ENCODE peak calls at places on chromosomes 3 and 15, in six cellular contexts. K, J, L, Y, C and E are unnamed samples.

GRCh38 chr3:104908761-104909160 is 457.9 kb upstream of the ALCAM start:
- DNase-seq in C (no peak), Y (no peak), J (no peak), L (no peak), K (peak), E (no peak)

GRCh38 chr3:157499342-157499963 is 3.8 kb downstream of the VEPH1 start:
- DNase-seq in K (peak), Y (peak), L (no peak), J (peak), C (peak), E (no peak)

GRCh38 chr3:143963946-143964345 is 7.7 kb upstream of the DIPK2A start:
- DNase-seq in K (no peak), J (no peak), L (no peak), Y (no peak), C (no peak), E (no peak)

GRCh38 chr3:94159062-94159726 is 96.3 kb downstream of the NSUN3 start:
- DNase-seq in C (no peak), K (no peak), L (no peak), Y (no peak), J (peak), E (no peak)

GRCh38 chr3:127064391-127065137 is 81.6 kb downstream of the PLXNA1 start:
- DNase-seq in L (peak), J (no peak), K (no peak), C (no peak), Y (no peak), E (no peak)

GRCh38 chr3:8488436-8488835 is 13.2 kb upstream of the LMCD1 start:
- DNase-seq in K (no peak), C (no peak), L (no peak), J (no peak), Y (no peak), E (no peak)

GRCh38 chr3:33139996-33140395 is 26.2 kb downstream of the CRTAP start:
- DNase-seq in L (no peak), C (no peak), K (no peak), J (no peak), Y (no peak), E (no peak)

GRCh38 chr3:140015741-140016140 is 80.8 kb downstream of the CLSTN2 start:
- DNase-seq in L (no peak), K (no peak), C (no peak), Y (no peak), J (no peak), E (no peak)

GRCh38 chr3:136122006-136122405 is 74.1 kb downstream of the MSL2 start:
- DNase-seq in K (no peak), Y (no peak), J (no peak), L (no peak), C (no peak), E (no peak)

GRCh38 chr3:121998030-121998580 is 23.9 kb downstream of the ILDR1 start:
- DNase-seq in J (no peak), L (no peak), Y (no peak), C (no peak), K (no peak), E (no peak)

GRCh38 chr15:61641645-61642044 is 412.5 kb upstream of the RORA start:
- DNase-seq in K (no peak), Y (no peak), J (no peak), C (no peak), L (no peak), E (no peak)

GRCh38 chr15:70344666-70345065 is 246.9 kb upstream of the TLE3 start:
- DNase-seq in Y (peak), K (no peak), L (no peak), J (no peak), C (no peak), E (no peak)

GRCh38 chr3:114005406-114005987 is 50.8 kb downstream of the CCDC191 start:
- DNase-seq in C (peak), K (no peak), Y (no peak), J (no peak), L (no peak), E (no peak)

GRCh38 chr3:157087398-157088132 is 72.4 kb downstream of the CCNL1 start:
- DNase-seq in J (no peak), K (no peak), Y (no peak), C (no peak), L (no peak), E (no peak)

GRCh38 chr3:99504258-99504657 is 134.1 kb upstream of the COL8A1 start:
- DNase-seq in C (no peak), Y (no peak), K (no peak), J (peak), L (no peak), E (no peak)
- TF ChIP-seq POLR2AphosphoS5 in C (peak), Y (no peak), K (no peak), J (no peak), L (no peak), E (no peak)

GRCh38 chr15:96162322-96162721 is 168.2 kb upstream of the NR2F2 start:
- DNase-seq in K (no peak), L (no peak), Y (peak), C (no peak), J (peak), E (no peak)
- TF ChIP-seq POLR2AphosphoS5 in K (no peak), L (no peak), Y (no peak), C (no peak), J (no peak), E (no peak)

GRCh38 chr3:61564405-61565059 is 3.2 kb downstream of the PTPRG start:
- DNase-seq in L (peak), K (peak), Y (peak), C (peak), J (no peak), E (peak)
- TF ChIP-seq POLR2AphosphoS5 in L (peak), K (no peak), Y (no peak), C (no peak), J (no peak), E (no peak)

GRCh38 chr3:51340311-51340829 is 44.7 kb upstream of the MANF start:
- DNase-seq in L (peak), Y (no peak), C (no peak), K (peak), J (peak), E (no peak)
- TF ChIP-seq POLR2AphosphoS5 in L (no peak), Y (no peak), C (no peak), K (no peak), J (no peak), E (no peak)